ENCODE peak calls at places on chromosomes 7 and 10, in five cellular contexts. M, I, H, U and B are unnamed samples.
A peak's percentile ranks its signal among the peaks of the same experiment; 100 is the strongest.

GRCh38 chr7:1086588-1087461 is 1.1 kb upstream of the GPER1 start:
- DNase-seq in H (peak; percentile 56), U (peak; percentile 74), M (peak; percentile 58), I (peak; percentile 78), B (peak; percentile 94)

GRCh38 chr10:44510716-44511115 is 125.8 kb upstream of the CXCL12 start:
- DNase-seq in H (no peak), I (no peak), U (no peak), M (peak; percentile 83), B (no peak)

GRCh38 chr7:103447073-103447960 is 1.3 kb upstream of the SLC26A5 start:
- DNase-seq in H (no peak), M (peak; percentile 39), I (no peak), U (peak; percentile 49), B (peak; percentile 68)

GRCh38 chr7:78769551-78770101 is 683.8 kb downstream of the MAGI2 start:
- DNase-seq in I (no peak), U (no peak), H (no peak), M (no peak), B (peak; percentile 18)

GRCh38 chr10:103480521-103480920 is 1.5 kb upstream of the CALHM3 start:
- DNase-seq in I (no peak), H (no peak), M (peak; percentile 36), U (no peak), B (no peak)

GRCh38 chr10:3785849-3786290 is 861 bp upstream of the KLF6 start:
- DNase-seq in H (no peak), U (peak; percentile 14), M (peak; percentile 57), I (peak; percentile 59), B (no peak)

GRCh38 chr7:100917018-100917365 is 21.3 kb upstream of the ACHE start:
- DNase-seq in H (no peak), M (no peak), I (no peak), U (no peak), B (no peak)

GRCh38 chr10:112361951-112362770 is 11.8 kb upstream of the ACSL5 start:
- DNase-seq in H (no peak), M (peak; percentile 84), U (no peak), I (no peak), B (no peak)

GRCh38 chr7:128841961-128842673 is 11.9 kb downstream of the FLNC start:
- DNase-seq in M (peak; percentile 34), U (no peak), I (peak; percentile 60), H (no peak), B (peak; percentile 91)

GRCh38 chr10:50658165-50658564 is 34.4 kb upstream of the SGMS1 start:
- DNase-seq in I (no peak), M (no peak), U (no peak), H (no peak), B (no peak)

GRCh38 chr10:11505636-11506035 is 105.8 kb downstream of the USP6NL start:
- DNase-seq in U (no peak), I (no peak), H (no peak), M (no peak), B (no peak)

GRCh38 chr7:873367-874002 is 2.9 kb upstream of the GET4 start:
- DNase-seq in I (peak; percentile 72), U (peak; percentile 60), M (peak; percentile 78), H (peak; percentile 49), B (peak; percentile 88)

GRCh38 chr7:148473694-148474222 is 116.8 kb upstream of the C7orf33 start:
- DNase-seq in H (no peak), M (no peak), U (no peak), I (no peak), B (no peak)

GRCh38 chr10:8278099-8278498 is 223.6 kb downstream of the GATA3 start:
- DNase-seq in M (no peak), U (no peak), I (no peak), H (no peak), B (no peak)

GRCh38 chr10:48215148-48215982 is 59.1 kb downstream of the FRMPD2 start:
- DNase-seq in M (peak; percentile 22), H (no peak), I (no peak), U (peak; percentile 57), B (peak; percentile 47)

GRCh38 chr7:112283382-112283910 is 77.0 kb downstream of the ZNF277 start:
- DNase-seq in U (no peak), H (no peak), I (no peak), M (no peak), B (no peak)

GRCh38 chr10:116082211-116082610 is 190.8 kb downstream of the GFRA1 start:
- DNase-seq in H (no peak), M (no peak), U (no peak), I (no peak), B (no peak)

GRCh38 chr7:142898377-142899235 is 13.1 kb upstream of the TRPV6 start:
- DNase-seq in M (no peak), H (no peak), U (no peak), I (no peak), B (no peak)